ENCODE peak calls at places on chromosomes 16 and 17, in five cellular contexts. K, Y, C, D and Q are unnamed samples.

GRCh38 chr16:21634216-21634615 is 18.2 kb downstream of the IGSF6 start:
- DNase-seq in K (no peak), Y (no peak), C (no peak), D (no peak), Q (peak; percentile 76)

GRCh38 chr17:28744104-28744801 is 442 bp downstream of the TRAF4 start:
- DNase-seq in K (peak; percentile 70), Y (peak; percentile 90), C (peak; percentile 68), D (peak; percentile 41), Q (peak; percentile 47)

GRCh38 chr16:8808613-8809353 is 11.1 kb downstream of the PMM2 start:
- DNase-seq in K (no peak), Y (no peak), C (no peak), D (no peak), Q (no peak)

GRCh38 chr17:50817142-50817751 is 18.1 kb upstream of the WFIKKN2 start:
- DNase-seq in K (peak; percentile 55), Y (no peak), C (peak; percentile 54), D (no peak), Q (peak; percentile 61)

GRCh38 chr16:79969458-79969857 is 368.9 kb upstream of the MAF start:
- DNase-seq in K (no peak), Y (no peak), C (no peak), D (no peak), Q (no peak)

GRCh38 chr17:6800422-6801027 is 24.5 kb downstream of the FBXO39 start:
- DNase-seq in K (no peak), Y (no peak), C (no peak), D (peak; percentile 4), Q (no peak)

GRCh38 chr16:1564325-1564724 is 30.9 kb downstream of the TMEM204 start:
- DNase-seq in K (no peak), Y (peak; percentile 81), C (no peak), D (no peak), Q (no peak)

GRCh38 chr17:1008008-1008761 is 11.3 kb downstream of the TIMM22 start:
- DNase-seq in K (no peak), Y (peak; percentile 73), C (no peak), D (no peak), Q (no peak)

GRCh38 chr17:46822388-46822921 is 4.0 kb upstream of the WNT3 start:
- DNase-seq in K (peak; percentile 14), Y (peak; percentile 83), C (peak; percentile 49), D (no peak), Q (no peak)

GRCh38 chr17:34584805-34585416 is 5.5 kb downstream of the TMEM132E start:
- DNase-seq in K (no peak), Y (peak; percentile 87), C (peak; percentile 35), D (peak; percentile 2), Q (no peak)

GRCh38 chr17:8056232-8056975 is 17.5 kb downstream of the ALOX15B start:
- DNase-seq in K (peak; percentile 57), Y (peak; percentile 92), C (peak; percentile 29), D (peak; percentile 71), Q (peak; percentile 61)

GRCh38 chr17:7988750-7989178 is 13.7 kb upstream of the GUCY2D start:
- DNase-seq in K (peak; percentile 26), Y (peak; percentile 87), C (peak; percentile 93), D (peak; percentile 86), Q (peak; percentile 65)

GRCh38 chr16:85123891-85124635 is 11.8 kb upstream of the CIBAR2 start:
- DNase-seq in K (peak; percentile 26), Y (peak; percentile 93), C (no peak), D (peak; percentile 87), Q (no peak)

GRCh38 chr17:2885751-2886150 is 89.5 kb downstream of the RAP1GAP2 start:
- DNase-seq in K (no peak), Y (no peak), C (no peak), D (no peak), Q (no peak)

GRCh38 chr17:27919120-27919519 is 26.0 kb upstream of the LYRM9 start:
- DNase-seq in K (no peak), Y (no peak), C (no peak), D (no peak), Q (peak; percentile 64)

GRCh38 chr17:13510062-13510461 is 91.7 kb downstream of the HS3ST3A1 start:
- DNase-seq in K (no peak), Y (no peak), C (no peak), D (peak; percentile 61), Q (no peak)

GRCh38 chr17:55540414-55541091 is 29.3 kb upstream of the SMIM36 start:
- DNase-seq in K (no peak), Y (peak; percentile 75), C (no peak), D (peak; percentile 16), Q (no peak)

GRCh38 chr17:70144260-70144846 is 25.0 kb upstream of the KCNJ2 start:
- DNase-seq in K (no peak), Y (no peak), C (peak; percentile 56), D (peak; percentile 54), Q (no peak)

GRCh38 chr17:27466748-27467375 is 10.6 kb downstream of the KSR1 start:
- DNase-seq in K (no peak), Y (peak; percentile 66), C (no peak), D (no peak), Q (no peak)

GRCh38 chr16:80743772-80744171 is 60.6 kb downstream of the CDYL2 start:
- DNase-seq in K (no peak), Y (no peak), C (no peak), D (peak; percentile 2), Q (no peak)

GRCh38 chr17:29588561-29589411 is 662 bp downstream of the GIT1 start:
- DNase-seq in K (peak; percentile 43), Y (peak; percentile 95), C (peak; percentile 61), D (peak; percentile 29), Q (peak; percentile 42)

GRCh38 chr17:50451943-50452626 is 16.6 kb downstream of the CHAD start:
- DNase-seq in K (no peak), Y (peak; percentile 58), C (no peak), D (no peak), Q (no peak)

GRCh38 chr16:84190731-84191388 is at the start of gene ADAD2:
- DNase-seq in K (no peak), Y (peak; percentile 86), C (no peak), D (no peak), Q (no peak)

GRCh38 chr17:17840751-17841591 is 4.2 kb upstream of the SREBF1 start:
- DNase-seq in K (no peak), Y (peak; percentile 90), C (peak; percentile 22), D (peak; percentile 54), Q (peak; percentile 77)

GRCh38 chr17:79607941-79608728 is 2.7 kb downstream of the RBFOX3 start:
- DNase-seq in K (peak; percentile 20), Y (peak; percentile 98), C (no peak), D (no peak), Q (no peak)

GRCh38 chr17:77608431-77608830 is 350.1 kb upstream of the TNRC6C start:
- DNase-seq in K (no peak), Y (no peak), C (no peak), D (no peak), Q (no peak)

GRCh38 chr17:64327201-64327930 is 63.3 kb downstream of the PECAM1 start:
- DNase-seq in K (no peak), Y (no peak), C (no peak), D (no peak), Q (no peak)

GRCh38 chr17:66807182-66807581 is 27.7 kb upstream of the CACNG5 start:
- DNase-seq in K (no peak), Y (no peak), C (no peak), D (no peak), Q (peak; percentile 49)

GRCh38 chr17:11324846-11325420 is 83.9 kb downstream of the SHISA6 start:
- DNase-seq in K (no peak), Y (no peak), C (no peak), D (no peak), Q (no peak)

GRCh38 chr17:43994272-43995149 is 9.9 kb upstream of the NAGS start:
- DNase-seq in K (peak; percentile 60), Y (peak; percentile 95), C (peak; percentile 52), D (peak; percentile 37), Q (peak; percentile 64)

GRCh38 chr17:30236807-30237206 is 1.3 kb upstream of the SLC6A4 start:
- DNase-seq in K (peak; percentile 66), Y (peak; percentile 92), C (no peak), D (no peak), Q (peak; percentile 61)

GRCh38 chr17:83199500-83200201 is 120.2 kb downstream of the METRNL start:
- DNase-seq in K (peak; percentile 60), Y (peak; percentile 97), C (peak; percentile 84), D (peak; percentile 49), Q (peak; percentile 30)

GRCh38 chr16:24670623-24671454 is 58.6 kb upstream of the TNRC6A start:
- DNase-seq in K (peak; percentile 29), Y (peak; percentile 92), C (peak; percentile 7), D (peak; percentile 92), Q (peak; percentile 83)

GRCh38 chr16:88941933-88942909 is 34.8 kb downstream of the CBFA2T3 start:
- DNase-seq in K (peak; percentile 69), Y (peak; percentile 99), C (peak; percentile 84), D (no peak), Q (no peak)

GRCh38 chr17:72657467-72658317 is 434.8 kb downstream of the SLC39A11 start:
- DNase-seq in K (no peak), Y (no peak), C (no peak), D (peak; percentile 41), Q (no peak)
- TF ChIP-seq CTCF in K (no peak), Y (peak; percentile 19), C (peak; percentile 30), D (no peak), Q (no peak)

GRCh38 chr17:61848247-61848646 is 15.1 kb downstream of the BRIP1 start:
- DNase-seq in K (no peak), Y (no peak), C (no peak), D (no peak), Q (no peak)

GRCh38 chr17:61848896-61849295 is 14.4 kb downstream of the BRIP1 start:
- DNase-seq in K (no peak), Y (peak; percentile 13), C (no peak), D (no peak), Q (no peak)

GRCh38 chr17:61846088-61846487 is 17.2 kb downstream of the BRIP1 start:
- DNase-seq in K (no peak), Y (no peak), C (no peak), D (no peak), Q (no peak)

GRCh38 chr17:61846976-61847375 is 16.4 kb downstream of the BRIP1 start:
- DNase-seq in K (no peak), Y (no peak), C (no peak), D (no peak), Q (no peak)

DNA sequence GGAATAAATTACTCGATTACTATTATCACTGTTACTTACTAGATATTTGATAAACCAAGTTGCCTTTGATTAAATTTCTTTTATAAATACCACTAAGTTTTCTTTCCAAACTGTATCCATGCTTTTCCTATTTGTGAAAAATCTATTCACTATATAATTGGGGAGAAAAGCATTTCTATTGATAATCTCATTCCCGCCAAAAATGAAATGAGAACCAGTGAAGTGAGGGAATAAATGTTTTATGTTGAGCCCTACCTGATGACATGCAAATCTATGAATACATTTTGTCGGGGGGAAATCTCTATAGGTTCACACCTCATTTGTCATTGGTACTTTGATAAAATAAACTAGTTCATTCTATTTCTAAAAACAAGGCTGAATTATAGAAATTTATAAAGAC is 15.7 kb downstream of the BRIP1 start:
- DNase-seq in K (no peak), Y (no peak), C (no peak), D (no peak), Q (no peak)
- H3K27ac ChIP-seq in K (no peak overlapping the region), Y (no peak overlapping the region), C (no peak overlapping the region), D (no peak overlapping the region), Q (no peak overlapping the region)

GRCh38 chr17:56912105-56912999 is 1.5 kb downstream of the TRIM25 start:
- DNase-seq in K (peak; percentile 33), Y (no peak), C (no peak), D (no peak), Q (peak; percentile 80)
- H3K4me1 ChIP-seq in K (peaks cover 53% of the 10 kb centered on the region), Y (peaks cover 32% of the 10 kb centered on the region), C (peaks cover 49% of the 10 kb centered on the region), D (peaks cover 17% of the 10 kb centered on the region), Q (peaks cover 70% of the 10 kb centered on the region)

GRCh38 chr17:39576187-39576586 is 31.5 kb downstream of the NEUROD2 start:
- DNase-seq in K (no peak), Y (peak; percentile 89), C (peak; percentile 27), D (no peak), Q (no peak)
- TF ChIP-seq CTCF in K (no peak), Y (peak; percentile 59), C (peak; percentile 71), D (peak; percentile 44), Q (peak; percentile 40)

GRCh38 chr17:57833597-57833939 is 16.3 kb downstream of the MRPS23 start:
- DNase-seq in K (no peak), Y (no peak), C (no peak), D (no peak), Q (no peak)
- H3K27ac ChIP-seq in K (no peak overlapping the region), Y (no peak overlapping the region), C (no peak overlapping the region), D (no peak overlapping the region), Q (peak overlapping the region; percentile 80)